ENCODE peak calls at places on chromosome 13, in six cellular contexts. O is IMR-90, J is H9, W is neuronal stem cell, D is H1, P is trophoblast cell. V is an unnamed sample.

GRCh38 chr13:48424212-48424611 is 11.3 kb upstream of the LPAR6 start:
- DNase-seq in P (no peak), D (no peak), W (no peak), O (no peak), J (no peak), V (no peak)

GRCh38 chr13:112887151-112887550 is 81.9 kb upstream of the MCF2L start:
- DNase-seq in O (no peak), W (no peak), D (no peak), J (no peak), P (no peak), V (no peak)

GRCh38 chr13:95349267-95349666 is 48.0 kb upstream of the ABCC4 start:
- DNase-seq in J (no peak), W (no peak), O (peak; percentile 40), P (no peak), D (no peak), V (peak; percentile 97)

GRCh38 chr13:24299488-24300114 is 9.8 kb upstream of the C1QTNF9 start:
- DNase-seq in D (no peak), W (no peak), O (no peak), P (no peak), J (no peak), V (no peak)

GRCh38 chr13:36553501-36553900 is 120.3 kb upstream of the SERTM1 start:
- DNase-seq in D (no peak), J (no peak), P (peak; percentile 50), W (no peak), O (no peak), V (no peak)

GRCh38 chr13:63305641-63306133 is 1890.0 kb upstream of the PCDH20 start:
- DNase-seq in O (no peak), D (no peak), W (no peak), J (no peak), P (no peak), V (no peak)

GRCh38 chr13:89584058-89584457 is 1763.4 kb upstream of the MIR17HG start:
- DNase-seq in W (no peak), P (no peak), O (no peak), J (no peak), D (no peak), V (peak; percentile 25)

GRCh38 chr13:54486421-54487166 is 1458.0 kb downstream of the OLFM4 start:
- DNase-seq in W (no peak), P (no peak), O (no peak), D (no peak), J (no peak), V (no peak)

GRCh38 chr13:60974296-60974695 is 441.4 kb downstream of the PCDH20 start:
- DNase-seq in J (no peak), W (no peak), D (no peak), O (no peak), P (no peak), V (no peak)

GRCh38 chr13:111484129-111484925 is 163.9 kb downstream of the TEX29 start:
- DNase-seq in D (no peak), O (no peak), J (no peak), P (no peak), W (no peak), V (no peak)

GRCh38 chr13:50131998-50132936 is 117.0 kb downstream of the KCNRG start:
- DNase-seq in P (no peak), O (no peak), J (peak; percentile 57), D (no peak), W (peak; percentile 41), V (peak; percentile 41)

GRCh38 chr13:20977394-20977793 is 74.8 kb upstream of the XPO4 start:
- DNase-seq in O (no peak), D (no peak), J (no peak), P (no peak), W (no peak), V (no peak)

DNA sequence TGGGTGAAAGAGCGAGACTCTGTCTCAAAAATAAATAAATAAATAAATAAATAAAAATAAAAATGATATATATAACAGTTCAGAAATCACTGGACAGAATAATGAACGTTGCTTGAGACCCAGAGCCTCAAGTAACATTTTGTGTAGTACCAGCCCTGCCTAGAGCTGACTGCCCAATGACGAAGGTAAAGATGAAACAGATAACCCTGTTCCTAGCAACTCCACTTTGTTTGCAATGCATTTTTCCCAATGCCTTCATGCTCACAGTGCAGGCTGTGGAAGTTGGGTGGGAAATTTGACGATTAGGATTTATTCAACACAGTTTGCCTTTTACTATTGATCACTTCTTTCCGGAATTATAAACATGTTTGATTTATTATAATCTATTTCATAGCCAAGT is 22.2 kb upstream of the FRY start:
- DNase-seq in J (no peak), O (no peak), P (peak; percentile 86), W (no peak), D (no peak), V (no peak)
- H3K9me3 ChIP-seq in J (no peaks in the 10 kb centered on the region), O (no peaks in the 10 kb centered on the region), P (no peaks in the 10 kb centered on the region), W (no peaks in the 10 kb centered on the region), D (no peaks in the 10 kb centered on the region), V (no peaks in the 10 kb centered on the region)

GRCh38 chr13:22454586-22454985 is 726.2 kb upstream of the SGCG start:
- DNase-seq in P (no peak), J (peak; percentile 56), W (no peak), O (no peak), D (no peak), V (peak; percentile 2)

GRCh38 chr13:22451345-22451744 is 729.4 kb upstream of the SGCG start:
- DNase-seq in W (peak; percentile 86), D (no peak), O (no peak), J (no peak), P (peak; percentile 46), V (peak; percentile 16)

GRCh38 chr13:22447132-22447886 is 733.5 kb upstream of the SGCG start:
- DNase-seq in P (no peak), J (no peak), W (no peak), D (no peak), O (no peak), V (no peak)

GRCh38 chr13:22455036-22455435 is 725.7 kb upstream of the SGCG start:
- DNase-seq in D (no peak), J (no peak), W (no peak), P (no peak), O (no peak), V (no peak)

DNA sequence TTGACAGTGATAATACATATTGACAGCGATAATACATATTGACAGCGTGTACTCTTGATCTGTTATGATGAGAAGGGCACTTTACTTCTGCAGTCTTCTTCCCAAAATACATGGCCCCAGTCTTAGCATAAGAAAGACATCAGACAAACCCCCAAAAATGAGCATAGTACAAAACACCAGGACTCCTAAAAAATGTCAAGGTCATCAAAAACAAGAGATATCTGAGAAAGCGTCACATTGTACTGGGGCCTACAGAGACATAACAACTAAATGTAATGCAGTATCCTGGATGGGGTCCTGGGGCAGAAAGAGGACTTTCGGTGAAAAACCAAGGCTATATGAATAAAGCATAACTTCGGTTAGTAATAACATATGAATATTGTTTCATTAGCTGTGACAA is 731.5 kb upstream of the SGCG start:
- DNase-seq in O (no peak), J (no peak), D (no peak), P (no peak), W (no peak), V (no peak)
- H3K4me2 ChIP-seq in O (no peak overlapping the region), J (no peak overlapping the region), D (no peak overlapping the region), P (no peak overlapping the region), W (no peak overlapping the region), V (no peak overlapping the region)

GRCh38 chr13:51146667-51147066 is 35.6 kb upstream of the C13orf42 start:
- DNase-seq in D (no peak), W (no peak), O (no peak), J (no peak), P (no peak), V (no peak)
- H3K18ac ChIP-seq in D (peak overlapping the region; percentile 33), W (no peak overlapping the region), O (no peak overlapping the region), J (no peak overlapping the region), P (no peak overlapping the region), V (no peak overlapping the region)

GRCh38 chr13:19023115-19023514 is 158.5 kb downstream of the TUBA3C start:
- DNase-seq in D (no peak), P (no peak), J (no peak), W (no peak), O (no peak), V (no peak)
- H3K9me3 ChIP-seq in D (peaks cover 55% of the 10 kb centered on the region), P (peaks cover 6% of the 10 kb centered on the region), J (peaks cover 71% of the 10 kb centered on the region), W (no peaks in the 10 kb centered on the region), O (peaks cover 3% of the 10 kb centered on the region), V (no peaks in the 10 kb centered on the region)

GRCh38 chr13:108494991-108495661 is 134.3 kb upstream of the MYO16 start:
- DNase-seq in D (peak; percentile 57), O (no peak), J (peak; percentile 37), W (peak; percentile 32), P (no peak), V (peak; percentile 10)
- H3K4me2 ChIP-seq in D (peak overlapping the region; percentile 99), O (no peak overlapping the region), J (peak overlapping the region; percentile 75), W (peak overlapping the region; percentile 93), P (peak overlapping the region; percentile 99), V (peak overlapping the region; percentile 84)

GRCh38 chr13:51802601-51803000 is 1.4 kb downstream of the DHRS12 start:
- DNase-seq in P (no peak), W (no peak), D (no peak), J (no peak), O (no peak), V (no peak)

GRCh38 chr13:51803018-51803417 is 945 bp downstream of the DHRS12 start:
- DNase-seq in D (no peak), P (no peak), W (no peak), J (no peak), O (no peak), V (no peak)

GRCh38 chr13:51804295-51805172 is 571 bp upstream of the DHRS12 start:
- DNase-seq in D (no peak), P (no peak), W (no peak), J (no peak), O (no peak), V (no peak)

GRCh38 chr13:51805313-51805712 is 1.4 kb upstream of the DHRS12 start:
- DNase-seq in J (no peak), O (no peak), W (no peak), P (no peak), D (no peak), V (no peak)

GRCh38 chr13:51803422-51804294 is at the start of gene DHRS12:
- DNase-seq in W (peak; percentile 64), J (peak; percentile 82), D (peak; percentile 84), O (peak; percentile 66), P (peak; percentile 91), V (peak; percentile 87)
- H3K18ac ChIP-seq in W (peak within 1 kb of the TSS; percentile 94), J (peak within 1 kb of the TSS; percentile 83), D (peak within 1 kb of the TSS; percentile 97), O (peak within 1 kb of the TSS; percentile 45), P (peak within 1 kb of the TSS; percentile 100), V (peak within 1 kb of the TSS; percentile 96)

DNA sequence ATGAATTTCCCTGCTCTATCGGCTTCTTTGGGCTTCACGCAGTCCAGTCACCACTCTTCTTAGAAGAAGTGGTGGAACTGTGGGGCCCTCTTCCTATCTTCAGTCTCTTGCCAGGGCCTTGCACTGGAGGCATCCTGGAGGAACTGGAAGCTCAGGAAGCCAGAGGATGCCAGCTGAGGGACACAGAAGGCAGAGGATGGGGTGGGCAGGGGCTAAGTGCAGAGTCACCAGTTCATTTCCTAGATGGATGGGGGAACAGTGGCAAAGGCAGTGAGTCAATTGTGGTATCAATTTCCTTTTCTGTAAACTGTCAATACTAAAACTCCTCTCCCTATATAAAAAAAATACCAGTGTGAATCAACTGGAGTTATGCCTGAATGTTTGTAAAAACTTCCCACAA is 419.7 kb downstream of the KLF12 start:
- DNase-seq in W (no peak), P (no peak), O (no peak), J (no peak), D (no peak), V (no peak)
- H3K9me3 ChIP-seq in W (no peaks in the 10 kb centered on the region), P (no peaks in the 10 kb centered on the region), O (no peaks in the 10 kb centered on the region), J (no peaks in the 10 kb centered on the region), D (no peaks in the 10 kb centered on the region), V (no peaks in the 10 kb centered on the region)

V was measured in mesenchymal stem cell.